ENCODE peak calls at places on chromosome 18, in five cellular contexts. A is fibroblast of lung, I is K562, O is GM12865, V is fibroblast of pulmonary artery. E is an unnamed sample.

GRCh38 chr18:59109375-59109774 is 30.3 kb upstream of the SEC11C start:
- DNase-seq in A (no peak), I (no peak), O (no peak), V (no peak), E (no peak)

GRCh38 chr18:43422483-43422882 is 145.2 kb upstream of the SYT4 start:
- DNase-seq in A (peak; percentile 10), I (no peak), O (no peak), V (no peak), E (no peak)

GRCh38 chr18:68916734-68917133 is 118.9 kb downstream of the CCDC102B start:
- DNase-seq in A (no peak), I (no peak), O (no peak), V (peak; percentile 9), E (no peak)

GRCh38 chr18:59024829-59025228 is 114.9 kb upstream of the SEC11C start:
- DNase-seq in A (peak; percentile 78), I (no peak), O (no peak), V (peak; percentile 72), E (no peak)

GRCh38 chr18:57062841-57063240 is 84.0 kb upstream of the BOD1L2 start:
- DNase-seq in A (no peak), I (no peak), O (no peak), V (no peak), E (no peak)

GRCh38 chr18:69647695-69648094 is 247.0 kb downstream of the DOK6 start:
- DNase-seq in A (no peak), I (no peak), O (no peak), V (no peak), E (no peak)

GRCh38 chr18:57125627-57126026 is 21.3 kb upstream of the BOD1L2 start:
- DNase-seq in A (no peak), I (no peak), O (no peak), V (no peak), E (no peak)

GRCh38 chr18:36127866-36128845 is 984 bp downstream of the SLC39A6 start:
- DNase-seq in A (peak; percentile 58), I (peak; percentile 42), O (peak; percentile 11), V (peak; percentile 36), E (peak; percentile 29)

GRCh38 chr18:13035249-13035914 is 44.2 kb downstream of the CEP192 start:
- DNase-seq in A (no peak), I (no peak), O (no peak), V (peak; percentile 2), E (no peak)

GRCh38 chr18:59461171-59461570 is 102.1 kb upstream of the LMAN1 start:
- DNase-seq in A (no peak), I (no peak), O (no peak), V (no peak), E (no peak)

GRCh38 chr18:78582131-78582789 is 397.4 kb upstream of the SALL3 start:
- DNase-seq in A (no peak), I (no peak), O (no peak), V (no peak), E (no peak)

GRCh38 chr18:23191952-23192662 is 56.8 kb downstream of the CABLES1 start:
- DNase-seq in A (peak; percentile 76), I (no peak), O (peak; percentile 28), V (peak; percentile 93), E (peak; percentile 59)

GRCh38 chr18:7778181-7778580 is 211.1 kb downstream of the PTPRM start:
- DNase-seq in A (peak; percentile 27), I (no peak), O (no peak), V (peak; percentile 44), E (no peak)

GRCh38 chr18:3449702-3450357 is at the start of gene TGIF1:
- DNase-seq in A (peak; percentile 85), I (peak; percentile 87), O (no peak), V (peak; percentile 92), E (peak; percentile 75)

GRCh38 chr18:59140287-59140885 is 702 bp downstream of the SEC11C start:
- DNase-seq in A (peak; percentile 29), I (peak; percentile 31), O (no peak), V (peak; percentile 45), E (peak; percentile 29)

GRCh38 chr18:28171837-28172236 is 5.1 kb downstream of the CDH2 start:
- DNase-seq in A (no peak), I (no peak), O (no peak), V (no peak), E (no peak)

GRCh38 chr18:55321268-55322175 is 266.5 kb downstream of the TCF4 start:
- DNase-seq in A (peak; percentile 95), I (no peak), O (peak; percentile 96), V (peak; percentile 95), E (peak; percentile 86)

GRCh38 chr18:29062921-29063320 is 886.0 kb upstream of the CDH2 start:
- DNase-seq in A (no peak), I (no peak), O (no peak), V (no peak), E (no peak)

GRCh38 chr18:45046961-45047360 is 366.3 kb downstream of the SETBP1 start:
- DNase-seq in A (no peak), I (no peak), O (no peak), V (no peak), E (no peak)

GRCh38 chr18:77068321-77068841 is 64.2 kb downstream of the MBP start:
- DNase-seq in A (peak; percentile 66), I (no peak), O (peak; percentile 81), V (peak; percentile 59), E (no peak)

GRCh38 chr18:3340015-3340681 is 78.2 kb downstream of the MYL12B start:
- DNase-seq in A (peak; percentile 9), I (peak; percentile 37), O (no peak), V (peak; percentile 16), E (no peak)

GRCh38 chr18:6997802-6998201 is 119.8 kb downstream of the LAMA1 start:
- DNase-seq in A (peak; percentile 76), I (no peak), O (no peak), V (peak; percentile 62), E (no peak)

GRCh38 chr18:76495435-76496199 is 575 bp upstream of the ZNF516 start:
- DNase-seq in A (peak; percentile 56), I (no peak), O (peak; percentile 73), V (peak; percentile 60), E (peak; percentile 58)

GRCh38 chr18:801137-801536 is 10.9 kb downstream of the YES1 start:
- DNase-seq in A (no peak), I (no peak), O (no peak), V (no peak), E (no peak)
- TF ChIP-seq CTCF in A (no peak), I (no peak), O (no peak), V (no peak), E (no peak)

DNA sequence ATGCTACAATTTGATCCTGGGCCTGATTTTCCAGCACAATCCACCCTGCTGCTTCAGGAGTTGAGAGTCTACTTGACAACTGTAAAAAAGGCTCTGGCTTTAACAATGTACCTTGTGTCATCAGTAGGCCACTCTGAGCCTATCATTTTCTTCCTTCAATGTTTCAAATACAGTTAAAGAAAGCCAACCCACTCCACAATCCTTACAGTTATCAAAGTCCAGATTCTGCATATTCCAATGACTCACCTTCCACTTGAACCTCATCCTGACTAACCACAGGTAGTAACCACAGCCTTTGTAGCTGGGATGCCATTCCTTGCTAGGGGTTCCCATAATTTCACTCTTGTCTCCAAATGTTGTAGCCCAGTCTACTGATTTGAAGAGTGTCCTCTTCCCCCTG is 35.5 kb upstream of the AQP4 start:
- DNase-seq in A (no peak), I (no peak), O (no peak), V (no peak), E (no peak)
- TF ChIP-seq CTCF in A (no peak), I (no peak), O (no peak), V (no peak), E (no peak)

DNA sequence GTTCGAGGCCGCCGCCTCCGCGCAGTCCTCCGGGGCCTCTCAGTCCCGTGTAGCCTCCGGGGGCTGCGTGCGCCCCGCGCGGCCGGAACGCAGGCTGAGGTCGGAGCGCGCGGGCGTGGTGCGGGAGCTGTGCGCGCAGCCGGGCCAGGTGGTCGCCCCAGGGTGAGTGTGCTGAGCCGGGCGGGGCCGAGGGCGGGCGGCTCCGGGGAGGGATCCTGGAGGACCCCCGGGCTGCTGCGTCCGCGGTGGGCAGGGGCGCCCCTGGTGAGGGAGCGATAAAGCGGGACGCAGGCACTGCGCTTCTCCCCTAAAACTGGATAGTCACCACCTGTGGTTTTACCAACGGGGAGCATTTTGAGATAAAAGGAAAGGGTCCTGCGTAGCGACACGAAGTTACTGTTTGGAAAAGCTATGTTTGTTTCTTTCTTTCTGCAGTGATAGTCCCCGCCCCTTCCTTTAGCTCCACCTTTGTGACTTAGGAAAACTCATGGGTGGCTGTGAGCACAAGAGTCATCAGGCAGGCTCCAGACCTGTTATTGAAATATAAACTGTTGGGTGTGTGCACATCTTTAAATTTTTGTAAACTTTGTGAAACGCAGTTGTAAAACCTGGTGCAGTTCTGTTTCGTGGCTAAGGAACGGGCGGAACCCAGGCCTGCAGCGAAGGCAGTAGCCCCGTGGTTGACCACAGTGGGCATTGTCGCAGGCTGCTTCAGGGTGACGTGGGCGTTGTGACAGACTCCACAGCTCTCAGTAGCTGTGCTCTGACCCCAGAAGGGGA is 687 bp downstream of the CTDP1 start:
- DNase-seq in A (peak; percentile 45), I (peak; percentile 51), O (peak; percentile 41), V (peak; percentile 60), E (peak; percentile 39)
- TF ChIP-seq CTCF in A (no peak), I (peak; percentile 18), O (no peak), V (no peak), E (no peak)

GRCh38 chr18:47260138-47260923 is 8.9 kb upstream of the SKOR2 start:
- DNase-seq in A (peak; percentile 26), I (peak; percentile 36), O (peak; percentile 14), V (peak; percentile 50), E (peak; percentile 90)
- TF ChIP-seq CTCF in A (no peak), I (no peak), O (no peak), V (no peak), E (no peak)

GRCh38 chr18:48639772-48640432 is 101.1 kb downstream of the CTIF start:
- DNase-seq in A (no peak), I (peak; percentile 24), O (peak; percentile 31), V (no peak), E (peak; percentile 20)
- TF ChIP-seq CTCF in A (peak; percentile 14), I (no peak), O (peak; percentile 42), V (peak; percentile 34), E (peak; percentile 48)

GRCh38 chr18:904135-905090 is at the start of gene ADCYAP1:
- DNase-seq in A (no peak), I (no peak), O (no peak), V (peak; percentile 21), E (peak; percentile 43)
- TF ChIP-seq CTCF in A (no peak), I (peak; percentile 36), O (no peak), V (peak; percentile 7), E (no peak)

GRCh38 chr18:46343456-46343855 is 239.3 kb downstream of the HAUS1 start:
- DNase-seq in A (no peak), I (no peak), O (no peak), V (no peak), E (no peak)

GRCh38 chr18:46343940-46344372 is 239.8 kb downstream of the HAUS1 start:
- DNase-seq in A (no peak), I (peak; percentile 8), O (peak; percentile 81), V (no peak), E (peak; percentile 28)

GRCh38 chr18:46345181-46345465 is 240.9 kb downstream of the HAUS1 start:
- DNase-seq in A (no peak), I (no peak), O (no peak), V (no peak), E (no peak)

GRCh38 chr18:46346213-46346612 is 242.0 kb downstream of the HAUS1 start:
- DNase-seq in A (no peak), I (no peak), O (peak; percentile 38), V (no peak), E (no peak)

GRCh38 chr18:46344416-46345180 is 240.4 kb downstream of the HAUS1 start:
- DNase-seq in A (no peak), I (no peak), O (no peak), V (no peak), E (no peak)
- TF ChIP-seq CTCF in A (no peak), I (no peak), O (no peak), V (no peak), E (no peak)

E was measured in endothelial cell.